ENCODE peak calls at places on chromosomes 5 and 9, in five cellular contexts. O, F, Y, T and G are unnamed samples.

GRCh38 chr9:77731930-77732329 is 83.8 kb upstream of the GNA14 start:
- DNase-seq in O (no peak), F (no peak), Y (no peak), T (no peak), G (no peak)

GRCh38 chr9:20315672-20316071 is 306.6 kb downstream of the MLLT3 start:
- DNase-seq in O (peak; percentile 51), F (no peak), Y (peak; percentile 53), T (no peak), G (peak; percentile 86)

GRCh38 chr5:2756764-2757163 is 5.3 kb upstream of the IRX2 start:
- DNase-seq in O (no peak), F (no peak), Y (no peak), T (no peak), G (no peak)

GRCh38 chr5:34656700-34657549 is 797 bp downstream of the RAI14 start:
- DNase-seq in O (no peak), F (peak; percentile 83), Y (peak; percentile 39), T (peak; percentile 6), G (no peak)

GRCh38 chr9:98890256-98890655 is 53.5 kb upstream of the COL15A1 start:
- DNase-seq in O (no peak), F (no peak), Y (no peak), T (no peak), G (no peak)

GRCh38 chr5:22504411-22504810 is 348.7 kb downstream of the CDH12 start:
- DNase-seq in O (no peak), F (no peak), Y (no peak), T (no peak), G (no peak)

GRCh38 chr5:73232266-73233041 is 59.5 kb downstream of the TMEM174 start:
- DNase-seq in O (no peak), F (no peak), Y (no peak), T (peak; percentile 13), G (peak; percentile 58)

GRCh38 chr5:81825237-81825636 is 74.3 kb upstream of the SSBP2 start:
- DNase-seq in O (peak; percentile 16), F (peak; percentile 86), Y (peak; percentile 87), T (no peak), G (peak; percentile 63)

GRCh38 chr5:65548281-65548680 is 14.7 kb downstream of the CENPK start:
- DNase-seq in O (no peak), F (no peak), Y (no peak), T (no peak), G (no peak)

GRCh38 chr5:67290620-67291019 is 94.0 kb upstream of the CD180 start:
- DNase-seq in O (no peak), F (no peak), Y (no peak), T (no peak), G (peak; percentile 45)

GRCh38 chr5:85648495-85648894 is 969.2 kb upstream of the COX7C start:
- DNase-seq in O (no peak), F (no peak), Y (no peak), T (no peak), G (no peak)

GRCh38 chr9:112615584-112616271 is 102.2 kb downstream of the INIP start:
- DNase-seq in O (no peak), F (no peak), Y (no peak), T (no peak), G (no peak)

GRCh38 chr5:59099270-59099994 is 516.6 kb downstream of the RAB3C start:
- DNase-seq in O (peak; percentile 63), F (no peak), Y (peak; percentile 55), T (no peak), G (peak; percentile 86)

GRCh38 chr9:70073756-70074155 is 30.1 kb downstream of the MAMDC2 start:
- DNase-seq in O (no peak), F (no peak), Y (no peak), T (no peak), G (no peak)

GRCh38 chr5:159208508-159209437 is 580 bp downstream of the RNF145 start:
- DNase-seq in O (no peak), F (peak; percentile 81), Y (peak; percentile 63), T (no peak), G (peak; percentile 25)

GRCh38 chr9:98187926-98188325 is 4.5 kb downstream of the CORO2A start:
- DNase-seq in O (no peak), F (no peak), Y (no peak), T (no peak), G (no peak)

GRCh38 chr9:95508968-95509850 is 7.6 kb downstream of the PTCH1 start:
- DNase-seq in O (peak; percentile 67), F (peak; percentile 94), Y (peak; percentile 95), T (peak; percentile 37), G (peak; percentile 87)

GRCh38 chr5:159864885-159865622 is 51.2 kb upstream of the ADRA1B start:
- DNase-seq in O (no peak), F (no peak), Y (peak; percentile 78), T (no peak), G (peak; percentile 54)

GRCh38 chr5:129903466-129904101 is 681 bp upstream of the CHSY3 start:
- DNase-seq in O (no peak), F (no peak), Y (no peak), T (no peak), G (no peak)
- H3K4me3 ChIP-seq in O (peak overlapping the region; percentile 83), F (peak overlapping the region; percentile 95), Y (peak overlapping the region; percentile 71), T (no peak overlapping the region), G (peak overlapping the region; percentile 68)

DNA sequence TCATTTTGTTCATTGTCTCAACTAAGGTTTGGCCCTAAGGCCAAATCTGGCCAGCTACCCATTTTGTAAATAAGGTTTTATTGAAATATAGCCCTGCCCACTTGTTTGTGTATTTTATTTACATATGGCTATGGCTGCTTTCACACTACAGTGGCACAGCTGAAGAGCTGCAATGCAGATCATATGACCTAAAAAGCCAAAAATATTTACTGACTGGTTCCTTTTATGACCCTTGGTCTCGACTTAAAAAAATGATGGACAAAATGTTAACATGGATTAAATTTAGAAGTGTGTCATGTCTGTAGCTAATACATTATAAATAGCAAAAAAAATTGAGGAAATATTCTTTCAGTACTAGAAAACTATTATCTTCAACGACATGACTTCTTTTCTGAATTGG is 22.0 kb downstream of the FAM240B start:
- DNase-seq in O (no peak), F (no peak), Y (no peak), T (no peak), G (no peak)
- H3K4me3 ChIP-seq in O (no peak overlapping the region), F (no peak overlapping the region), Y (no peak overlapping the region), T (no peak overlapping the region), G (no peak overlapping the region)

DNA sequence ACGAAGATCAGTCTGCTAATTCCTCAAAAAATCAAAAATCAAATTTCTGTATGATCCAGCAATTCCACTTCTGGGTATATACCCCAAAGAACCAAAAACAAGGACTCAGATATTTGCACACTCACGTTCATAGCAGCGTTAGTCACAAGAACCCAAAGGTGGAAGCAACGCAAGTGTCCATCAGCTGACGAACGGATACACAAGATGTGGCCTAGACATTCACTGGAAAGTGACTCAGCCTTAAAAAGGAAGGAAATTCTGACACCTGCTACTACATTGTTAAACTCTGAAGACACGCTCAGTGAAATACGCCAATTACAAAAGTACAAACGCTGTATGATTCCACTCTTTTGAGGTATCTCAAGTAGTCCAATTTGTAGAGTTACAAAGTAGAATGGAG is 93.3 kb downstream of the OTULIN start:
- DNase-seq in O (no peak), F (no peak), Y (no peak), T (no peak), G (no peak)
- H3K4me3 ChIP-seq in O (no peak overlapping the region), F (no peak overlapping the region), Y (no peak overlapping the region), T (no peak overlapping the region), G (no peak overlapping the region)

DNA sequence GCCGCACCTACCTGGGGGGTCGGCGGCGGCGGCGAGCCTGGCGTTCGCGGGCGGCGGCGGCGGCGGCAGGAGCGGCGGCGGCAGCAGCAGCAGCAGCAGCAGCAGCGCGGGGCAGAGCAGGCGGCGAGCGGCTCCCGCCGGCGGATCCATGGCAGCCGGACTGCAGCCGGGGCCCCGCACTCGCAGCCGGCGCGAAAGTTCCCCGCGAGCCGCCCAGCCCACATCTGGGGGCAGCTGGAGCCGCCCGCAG is 157 bp downstream of the ADAMTS2 start:
- DNase-seq in O (no peak), F (no peak), Y (no peak), T (no peak), G (no peak)
- H3K4me3 ChIP-seq in O (peak overlapping the region; percentile 78), F (peak overlapping the region; percentile 65), Y (peak overlapping the region; percentile 87), T (no peak overlapping the region), G (no peak overlapping the region)

GRCh38 chr9:125591888-125592287 is 115.1 kb downstream of the MAPKAP1 start:
- DNase-seq in O (no peak), F (no peak), Y (no peak), T (no peak), G (no peak)
- H3K4me3 ChIP-seq in O (no peak overlapping the region), F (no peak overlapping the region), Y (no peak overlapping the region), T (no peak overlapping the region), G (no peak overlapping the region)

GRCh38 chr9:131271506-131271931 is 4.8 kb downstream of the FAM78A start:
- DNase-seq in O (no peak), F (no peak), Y (no peak), T (no peak), G (no peak)

GRCh38 chr9:131270171-131271015 is 5.9 kb downstream of the FAM78A start:
- DNase-seq in O (no peak), F (no peak), Y (peak; percentile 30), T (peak; percentile 64), G (no peak)

GRCh38 chr9:131273146-131273545 is 3.2 kb downstream of the FAM78A start:
- DNase-seq in O (no peak), F (no peak), Y (no peak), T (no peak), G (no peak)

GRCh38 chr9:131273791-131274673 is 2.3 kb downstream of the FAM78A start:
- DNase-seq in O (no peak), F (no peak), Y (no peak), T (no peak), G (no peak)

DNA sequence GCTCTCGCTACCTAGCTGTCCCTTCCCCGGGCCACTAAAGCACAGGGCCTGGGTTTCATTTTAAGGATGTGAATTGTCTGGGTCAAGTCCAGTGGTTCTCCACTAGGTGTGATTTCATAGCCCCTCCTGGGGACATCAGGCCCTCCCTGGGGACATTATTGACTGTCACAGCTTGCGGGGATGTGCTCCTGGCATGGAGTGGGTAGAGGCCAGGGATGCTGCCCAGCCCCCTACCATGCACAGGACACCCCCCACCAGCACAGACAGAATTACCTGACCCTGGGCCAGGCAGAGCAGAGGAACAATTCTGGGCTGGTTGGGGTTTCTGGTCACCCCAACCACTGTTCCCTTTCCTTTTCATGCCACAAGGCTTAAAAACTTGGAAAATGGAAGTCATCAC is 4.1 kb downstream of the FAM78A start:
- DNase-seq in O (no peak), F (no peak), Y (no peak), T (no peak), G (no peak)
- H3K4me3 ChIP-seq in O (no peak overlapping the region), F (no peak overlapping the region), Y (no peak overlapping the region), T (peak overlapping the region; percentile 74), G (no peak overlapping the region)